ENCODE peak calls at places on chromosomes 13 and 19, in four cellular contexts. One of them, this sample, is unnamed.

GRCh38 chr13:47904239-47904638 is 96.8 kb downstream of the SUCLA2 start:
- DNase-seq in T1000: no peak
- DNase-seq in AG10803: no peak
- DNase-seq in GM19239: no peak
- DNase-seq in this sample: no peak

GRCh38 chr13:91609353-91609752 is 210.9 kb downstream of the GPC5 start:
- DNase-seq in T1000: no peak
- DNase-seq in GM19239: no peak
- DNase-seq in AG10803: no peak
- DNase-seq in this sample: no peak

GRCh38 chr19:3383121-3383722 is 16.8 kb downstream of the NFIC start:
- DNase-seq in GM19239: no peak
- DNase-seq in AG10803: no peak
- DNase-seq in T1000: no peak
- DNase-seq in this sample: no peak

GRCh38 chr13:80923907-80924306 is 583.0 kb upstream of the SPRY2 start:
- DNase-seq in GM19239: no peak
- DNase-seq in AG10803: no peak
- DNase-seq in T1000: no peak
- DNase-seq in this sample: no peak

GRCh38 chr13:112575680-112576079 is 12.3 kb downstream of the TUBGCP3 start:
- DNase-seq in AG10803: peak; percentile 74
- DNase-seq in T1000: no peak
- DNase-seq in GM19239: no peak
- DNase-seq in this sample: no peak

GRCh38 chr13:111637365-111637764 is 316.9 kb downstream of the TEX29 start:
- DNase-seq in GM19239: no peak
- DNase-seq in AG10803: no peak
- DNase-seq in T1000: no peak
- DNase-seq in this sample: no peak

GRCh38 chr13:49400755-49401659 is 42.9 kb downstream of the CAB39L start:
- DNase-seq in AG10803: peak; percentile 62
- DNase-seq in GM19239: no peak
- DNase-seq in T1000: no peak
- DNase-seq in this sample: no peak

GRCh38 chr19:4454952-4455738 is 2.4 kb downstream of the UBXN6 start:
- DNase-seq in GM19239: no peak
- DNase-seq in AG10803: peak; percentile 70
- DNase-seq in T1000: no peak
- DNase-seq in this sample: no peak

GRCh38 chr13:98301721-98302120 is 124.7 kb upstream of the RNF113B start:
- DNase-seq in AG10803: peak; percentile 56
- DNase-seq in T1000: no peak
- DNase-seq in GM19239: no peak
- DNase-seq in this sample: no peak

GRCh38 chr19:11422163-11423068 is 3.3 kb upstream of the RGL3 start:
- DNase-seq in AG10803: peak; percentile 37
- DNase-seq in T1000: peak; percentile 36
- DNase-seq in GM19239: peak; percentile 94
- DNase-seq in this sample: peak; percentile 87

GRCh38 chr19:39941151-39941550 is 6.7 kb upstream of the FCGBP start:
- DNase-seq in T1000: no peak
- DNase-seq in AG10803: no peak
- DNase-seq in GM19239: no peak
- DNase-seq in this sample: no peak

GRCh38 chr13:33560722-33561121 is 257.2 kb upstream of the RFC3 start:
- DNase-seq in AG10803: peak; percentile 30
- DNase-seq in T1000: no peak
- DNase-seq in GM19239: no peak
- DNase-seq in this sample: no peak

GRCh38 chr19:6417713-6418561 is 6.7 kb downstream of the KHSRP start:
- DNase-seq in GM19239: no peak
- DNase-seq in T1000: no peak
- DNase-seq in AG10803: peak; percentile 13
- DNase-seq in this sample: no peak

GRCh38 chr19:55644842-55645511 is 1.5 kb downstream of the ZNF581 start:
- DNase-seq in AG10803: no peak
- DNase-seq in T1000: no peak
- DNase-seq in GM19239: no peak
- DNase-seq in this sample: no peak

This sample was measured in GM12892.